ENCODE peak calls at places on chromosome 4, in seven cellular contexts. O, K, M, R, H, N and U are unnamed samples.
A peak's percentile ranks its signal among the peaks of the same experiment; 100 is the strongest.

GRCh38 chr4:38681283-38682066 is 17.5 kb downstream of the KLF3 start:
- DNase-seq in N (peak; percentile 83), R (no peak), K (no peak), M (no peak), O (peak; percentile 78), H (no peak), U (no peak)

GRCh38 chr4:79607979-79608378 is 200.0 kb upstream of the GK2 start:
- DNase-seq in R (no peak), H (no peak), K (no peak), M (no peak), O (no peak), N (no peak), U (no peak)

GRCh38 chr4:26447378-26447777 is 42.9 kb downstream of the CCKAR start:
- DNase-seq in H (no peak), O (no peak), K (no peak), N (no peak), R (no peak), M (no peak), U (no peak)

GRCh38 chr4:183546376-183546775 is 41.5 kb downstream of the ING2 start:
- DNase-seq in K (no peak), N (no peak), H (no peak), R (no peak), O (no peak), M (no peak), U (no peak)

GRCh38 chr4:97150966-97151365 is 992.3 kb downstream of the STPG2 start:
- DNase-seq in K (no peak), R (no peak), O (no peak), N (no peak), M (no peak), H (no peak), U (peak; percentile 11)

GRCh38 chr4:73728091-73728741 is 12.2 kb upstream of the CXCL8 start:
- DNase-seq in K (no peak), H (no peak), O (no peak), R (no peak), N (no peak), M (no peak), U (no peak)

GRCh38 chr4:687048-687974 is 1.6 kb downstream of the SLC49A3 start:
- DNase-seq in R (peak; percentile 91), K (peak; percentile 92), N (peak; percentile 97), M (no peak), O (peak; percentile 89), H (peak; percentile 88), U (peak; percentile 87)

GRCh38 chr4:151409470-151410313 is 716 bp downstream of the FHIP1A start:
- DNase-seq in R (no peak), O (peak; percentile 32), M (no peak), H (peak; percentile 34), K (no peak), N (peak; percentile 12), U (peak; percentile 93)

GRCh38 chr4:20181926-20182325 is 69.8 kb upstream of the SLIT2 start:
- DNase-seq in N (no peak), R (no peak), M (no peak), K (no peak), O (peak; percentile 63), H (no peak), U (no peak)

GRCh38 chr4:16843831-16844508 is 54.5 kb downstream of the LDB2 start:
- DNase-seq in K (no peak), R (no peak), H (no peak), O (peak; percentile 74), N (peak; percentile 90), M (peak; percentile 38), U (no peak)

GRCh38 chr4:1628892-1629703 is 55.0 kb downstream of the FAM53A start:
- DNase-seq in M (no peak), R (no peak), N (peak; percentile 28), K (peak; percentile 56), O (peak; percentile 51), H (peak; percentile 67), U (no peak)

GRCh38 chr4:92100980-92101379 is 202.8 kb upstream of the GRID2 start:
- DNase-seq in K (no peak), R (no peak), M (no peak), O (peak; percentile 25), H (no peak), N (no peak), U (peak; percentile 59)

GRCh38 chr4:15164571-15164970 is 162.3 kb downstream of the CPEB2 start:
- DNase-seq in R (no peak), O (no peak), M (no peak), N (peak; percentile 73), H (no peak), K (no peak), U (peak; percentile 57)

GRCh38 chr4:13989496-13989895 is 362.0 kb upstream of the BOD1L1 start:
- DNase-seq in N (peak; percentile 42), H (no peak), R (no peak), K (no peak), O (peak; percentile 54), M (no peak), U (peak; percentile 36)

GRCh38 chr4:103718993-103719319 is 829 bp downstream of the TACR3 start:
- DNase-seq in N (peak; percentile 12), H (no peak), M (no peak), R (no peak), K (no peak), O (no peak), U (peak; percentile 43)

GRCh38 chr4:133323670-133324069 is 174.6 kb downstream of the PCDH10 start:
- DNase-seq in K (no peak), M (no peak), O (no peak), H (no peak), R (no peak), N (no peak), U (no peak)

GRCh38 chr4:4388836-4389575 is 2.1 kb downstream of the NSG1 start:
- DNase-seq in N (no peak), R (no peak), M (no peak), O (no peak), H (no peak), K (no peak), U (no peak)

GRCh38 chr4:3375688-3376087 is 66.1 kb upstream of the HGFAC start:
- DNase-seq in R (no peak), M (peak; percentile 67), H (no peak), N (peak; percentile 92), O (peak; percentile 70), K (no peak), U (peak; percentile 88)

GRCh38 chr4:174437324-174437723 is 85.0 kb downstream of the HPGD start:
- DNase-seq in N (peak; percentile 95), K (no peak), H (no peak), O (peak; percentile 73), R (no peak), M (no peak), U (peak; percentile 81)

GRCh38 chr4:78057135-78057599 is at the start of gene FRAS1:
- DNase-seq in H (no peak), O (peak; percentile 53), R (no peak), N (peak; percentile 27), K (peak; percentile 26), M (no peak), U (peak; percentile 24)
- TF ChIP-seq CTCF in H (no peak), O (no peak), R (no peak), N (no peak), K (no peak), M (no peak), U (no peak)

GRCh38 chr4:55635282-55635681 is 816 bp downstream of the NMU start:
- DNase-seq in H (no peak), M (no peak), N (no peak), O (no peak), K (no peak), R (no peak), U (no peak)
- H3K4me3 ChIP-seq in H (no peak overlapping the region), M (no peak overlapping the region), N (no peak overlapping the region), O (peak overlapping the region; percentile 42), K (peak overlapping the region; percentile 62), R (peak overlapping the region; percentile 78), U (peak overlapping the region; percentile 59)

DNA sequence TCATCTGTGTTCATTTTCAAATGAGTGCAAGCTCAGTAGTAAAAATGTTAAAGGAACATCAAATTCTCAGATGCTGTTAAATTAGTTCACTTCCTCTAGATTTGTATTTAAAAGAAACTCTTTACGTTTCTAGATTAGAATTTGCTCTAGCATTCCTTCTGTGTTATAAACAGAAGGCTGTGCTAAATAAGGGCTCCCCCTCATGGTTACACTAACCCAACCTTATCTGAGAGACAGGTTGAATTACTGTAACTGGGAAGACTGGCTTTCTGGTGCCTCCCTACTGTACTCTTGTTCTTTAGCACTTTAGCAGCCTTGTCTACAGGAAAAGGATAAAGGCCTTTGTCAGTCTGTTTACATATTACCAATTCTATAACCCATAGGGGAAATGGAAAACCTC is 56.8 kb downstream of the RXFP1 start:
- DNase-seq in R (no peak), K (no peak), H (no peak), O (peak; percentile 45), N (peak; percentile 48), M (no peak), U (peak; percentile 62)
- TF ChIP-seq CTCF in R (no peak), K (peak; percentile 24), H (peak; percentile 12), O (peak; percentile 47), N (peak; percentile 53), M (no peak), U (peak; percentile 59)

GRCh38 chr4:76199664-76200211 is 13.9 kb downstream of the SCARB2 start:
- DNase-seq in N (no peak), R (no peak), O (peak; percentile 62), H (no peak), K (peak; percentile 29), M (no peak), U (no peak)

GRCh38 chr4:76197001-76197743 is 16.5 kb downstream of the SCARB2 start:
- DNase-seq in R (no peak), O (no peak), M (no peak), H (no peak), K (no peak), N (peak; percentile 73), U (no peak)

GRCh38 chr4:76200771-76201224 is 12.8 kb downstream of the SCARB2 start:
- DNase-seq in K (no peak), O (no peak), M (no peak), R (no peak), N (no peak), H (peak; percentile 53), U (no peak)

GRCh38 chr4:76197971-76198410 is 15.6 kb downstream of the SCARB2 start:
- DNase-seq in O (peak; percentile 79), M (no peak), R (no peak), H (no peak), N (peak; percentile 68), K (peak; percentile 44), U (peak; percentile 46)

DNA sequence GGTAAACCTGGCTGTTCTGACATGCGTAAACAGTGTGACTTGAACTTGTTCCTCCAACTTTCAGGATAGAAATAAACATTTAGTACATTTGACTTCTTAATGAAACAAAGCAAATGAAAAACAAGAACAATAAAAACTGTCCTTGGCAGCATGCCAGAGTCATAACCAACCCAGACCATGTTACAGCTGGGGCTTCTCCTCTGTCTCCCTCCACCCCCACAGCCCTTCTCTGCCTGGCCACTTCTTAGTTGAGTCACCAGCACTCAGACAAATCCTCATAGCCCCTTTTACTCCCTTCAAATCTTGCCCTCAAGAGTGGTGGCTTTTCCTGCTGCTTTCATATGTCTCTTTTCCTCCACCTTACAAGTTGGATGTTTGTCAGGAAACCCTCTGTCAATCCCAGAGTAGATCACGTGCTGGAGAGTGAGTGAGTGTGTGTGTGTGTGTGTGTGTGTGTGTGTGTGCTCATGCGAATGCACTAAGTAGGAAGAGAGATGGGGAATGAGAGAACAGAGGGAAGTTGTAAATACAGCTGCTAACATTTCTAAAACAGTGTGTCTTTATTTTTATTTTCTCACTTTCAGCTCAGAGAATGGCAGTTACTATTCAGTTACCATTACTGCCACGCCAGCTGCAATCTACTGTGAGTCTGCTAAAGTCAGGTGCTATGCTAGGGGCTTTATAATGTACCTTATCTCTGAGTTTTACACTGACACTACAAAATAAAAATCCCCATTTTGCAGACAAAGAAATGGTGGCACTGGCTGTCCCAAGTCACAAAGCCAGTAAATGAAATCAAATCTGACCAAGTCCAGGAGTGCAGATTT is 15.0 kb downstream of the SCARB2 start:
- DNase-seq in H (peak; percentile 62), N (peak; percentile 91), M (no peak), K (peak; percentile 46), R (peak; percentile 81), O (peak; percentile 91), U (peak; percentile 63)
- H3K4me3 ChIP-seq in H (no peak overlapping the region), N (no peak overlapping the region), M (no peak overlapping the region), K (peak overlapping the region; percentile 2), R (peak overlapping the region; percentile 29), O (no peak overlapping the region), U (no peak overlapping the region)